ENCODE peak calls at places on chromosomes 7 and 10, in four cellular contexts. Q, A, O and E are unnamed samples.

GRCh38 chr7:70005885-70006284 is 407.6 kb downstream of the AUTS2 start:
- DNase-seq in Q (no peak), A (no peak), O (no peak), E (no peak)

GRCh38 chr10:72162978-72163377 is 52.8 kb upstream of the ANAPC16 start:
- DNase-seq in Q (no peak), A (peak), O (no peak), E (no peak)

GRCh38 chr10:127150136-127150535 is 46.3 kb downstream of the INSYN2A start:
- DNase-seq in Q (no peak), A (no peak), O (no peak), E (no peak)

GRCh38 chr10:21311426-21311825 is 214.1 kb downstream of the SKIDA1 start:
- DNase-seq in Q (no peak), A (no peak), O (no peak), E (no peak)

GRCh38 chr10:17599089-17599488 is 18.1 kb downstream of the HACD1 start:
- DNase-seq in Q (no peak), A (no peak), O (no peak), E (peak)

GRCh38 chr7:150446288-150446938 is 4.0 kb upstream of the GIMAP8 start:
- DNase-seq in Q (no peak), A (no peak), O (no peak), E (no peak)

GRCh38 chr10:110388682-110389052 is 83.9 kb upstream of the SMNDC1 start:
- DNase-seq in Q (no peak), A (no peak), O (no peak), E (peak)

GRCh38 chr10:23695825-23696420 is 257.0 kb downstream of the OTUD1 start:
- DNase-seq in Q (peak), A (no peak), O (no peak), E (no peak)

GRCh38 chr7:139494835-139495568 is 11.5 kb upstream of the KLRG2 start:
- DNase-seq in Q (no peak), A (peak), O (no peak), E (no peak)

GRCh38 chr10:24541239-24541753 is 182.4 kb downstream of the ARHGAP21 start:
- DNase-seq in Q (no peak), A (no peak), O (peak), E (no peak)

GRCh38 chr10:78402636-78403035 is 369.0 kb downstream of the RPS24 start:
- DNase-seq in Q (no peak), A (no peak), O (no peak), E (no peak)

GRCh38 chr10:101225846-101226361 is 3.4 kb downstream of the LBX1 start:
- DNase-seq in Q (no peak), A (no peak), O (no peak), E (no peak)

GRCh38 chr10:77506517-77506916 is 131.1 kb downstream of the KCNMA1 start:
- DNase-seq in Q (no peak), A (no peak), O (no peak), E (no peak)

GRCh38 chr7:103867874-103868273 is 121.6 kb downstream of the RELN start:
- DNase-seq in Q (no peak), A (no peak), O (no peak), E (no peak)

GRCh38 chr10:34985823-34986222 is 104.3 kb downstream of the CUL2 start:
- DNase-seq in Q (peak), A (no peak), O (peak), E (no peak)

GRCh38 chr7:151415375-151416112 is 5.7 kb upstream of the WDR86 start:
- DNase-seq in Q (no peak), A (no peak), O (peak), E (no peak)

GRCh38 chr7:20331231-20331880 is 656 bp downstream of the ITGB8 start:
- DNase-seq in Q (peak), A (no peak), O (no peak), E (no peak)

GRCh38 chr10:69810998-69811397 is 9.3 kb downstream of the COL13A1 start:
- DNase-seq in Q (no peak), A (no peak), O (no peak), E (no peak)

GRCh38 chr7:142556745-142557144 is 192.5 kb upstream of the PRSS1 start:
- DNase-seq in Q (peak), A (no peak), O (peak), E (peak)

GRCh38 chr10:104680467-104681401 is 39.6 kb downstream of the SORCS3 start:
- DNase-seq in Q (peak), A (no peak), O (no peak), E (no peak)

GRCh38 chr7:41705109-41705871 is 2.4 kb upstream of the INHBA start:
- DNase-seq in Q (peak), A (peak), O (peak), E (peak)

GRCh38 chr7:81693080-81693479 is 76.8 kb downstream of the HGF start:
- DNase-seq in Q (no peak), A (no peak), O (no peak), E (no peak)
- TF ChIP-seq TCF7 in Q (no peak), A (no peak), O (no peak), E (no peak)

GRCh38 chr10:6674282-6674681 is 94.2 kb upstream of the PRKCQ start:
- DNase-seq in Q (no peak), A (no peak), O (no peak), E (no peak)

GRCh38 chr10:6667679-6668270 is 87.7 kb upstream of the PRKCQ start:
- DNase-seq in Q (peak), A (no peak), O (peak), E (peak)

GRCh38 chr10:6667150-6667549 is 87.1 kb upstream of the PRKCQ start:
- DNase-seq in Q (no peak), A (no peak), O (no peak), E (no peak)

GRCh38 chr10:6669269-6669859 is 89.3 kb upstream of the PRKCQ start:
- DNase-seq in Q (no peak), A (no peak), O (peak), E (peak)

DNA sequence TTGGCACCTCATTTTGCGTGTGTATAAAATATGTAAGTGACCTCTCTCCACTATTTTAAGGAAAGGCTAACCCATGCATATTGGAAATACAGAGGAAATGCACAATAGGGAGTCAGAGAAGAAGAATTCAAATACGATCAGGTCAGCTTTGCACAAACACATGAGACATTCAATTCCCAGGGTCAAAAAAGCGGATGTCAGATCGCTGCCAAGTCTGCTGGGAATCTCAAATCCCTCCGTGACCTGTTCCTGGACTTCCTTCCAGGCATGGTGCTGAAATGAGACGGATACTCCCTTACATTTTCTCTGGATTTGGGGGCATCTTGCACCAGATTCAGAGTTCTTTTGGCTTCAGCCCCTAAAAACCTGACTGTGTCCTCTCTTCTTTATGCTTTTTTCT is 91.9 kb upstream of the PRKCQ start:
- DNase-seq in Q (no peak), A (no peak), O (no peak), E (no peak)
- TF ChIP-seq TCF7 in Q (no peak), A (no peak), O (no peak), E (no peak)

DNA sequence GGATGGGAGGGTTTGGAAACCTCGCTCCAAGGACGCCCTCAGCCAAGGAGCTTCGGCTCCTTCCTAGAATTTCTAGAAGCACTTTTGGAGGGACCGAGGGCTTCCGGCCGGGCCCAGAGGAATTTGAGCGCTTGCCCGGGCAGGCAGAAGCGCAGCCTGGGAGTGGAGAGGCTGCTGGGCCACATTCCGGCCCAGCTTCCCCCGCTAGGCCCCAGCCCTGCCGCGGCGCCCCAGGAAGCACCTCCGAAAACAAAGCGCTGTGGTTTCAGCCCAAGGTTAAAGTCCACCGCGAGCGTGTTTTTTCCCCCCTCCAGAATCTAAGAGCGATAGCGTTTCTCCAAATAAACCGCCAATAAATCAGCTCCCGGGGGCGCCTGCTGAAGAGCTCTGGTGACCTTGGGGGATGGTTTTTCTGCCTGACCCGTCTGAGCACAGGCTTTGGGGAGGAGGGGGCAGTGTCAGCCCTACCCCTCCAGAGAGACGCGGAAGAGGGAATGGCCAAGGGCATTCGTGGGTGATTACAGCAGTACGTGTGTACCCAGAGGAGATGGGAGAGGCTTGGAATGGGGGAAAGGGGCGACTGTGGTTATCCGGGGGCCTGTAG is 5.7 kb upstream of the TNRC18 start:
- DNase-seq in Q (peak), A (no peak), O (peak), E (peak)
- TF ChIP-seq TCF7 in Q (no peak), A (no peak), O (peak), E (no peak)

GRCh38 chr7:132318338-132319318 is 257.6 kb downstream of the PLXNA4 start:
- DNase-seq in Q (peak), A (peak), O (peak), E (peak)

GRCh38 chr7:132322981-132323380 is 253.3 kb downstream of the PLXNA4 start:
- DNase-seq in Q (no peak), A (no peak), O (no peak), E (no peak)

GRCh38 chr7:132317856-132318255 is 258.4 kb downstream of the PLXNA4 start:
- DNase-seq in Q (no peak), A (no peak), O (no peak), E (no peak)

GRCh38 chr7:132319481-132319880 is 256.8 kb downstream of the PLXNA4 start:
- DNase-seq in Q (no peak), A (no peak), O (no peak), E (no peak)

DNA sequence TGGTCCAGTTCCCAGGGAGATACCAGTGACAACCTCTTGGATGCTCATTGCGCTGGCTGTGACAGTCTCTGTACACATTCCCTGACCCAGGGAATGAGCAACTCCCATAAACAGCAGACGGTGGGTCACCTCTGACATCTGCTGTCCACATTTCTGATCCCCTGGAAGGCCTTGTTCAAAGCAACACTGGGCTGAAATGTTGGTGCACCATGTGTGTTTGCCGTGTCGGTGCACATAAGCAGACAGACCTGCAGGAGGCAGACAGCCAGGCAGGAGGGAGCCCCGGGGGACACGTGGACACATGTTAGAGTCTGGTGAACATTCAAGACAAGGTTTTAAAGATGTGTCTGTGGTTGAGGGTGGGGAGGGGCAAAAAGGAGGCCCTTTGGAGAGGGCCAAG is 254.9 kb downstream of the PLXNA4 start:
- DNase-seq in Q (no peak), A (no peak), O (no peak), E (peak)
- TF ChIP-seq TCF7 in Q (no peak), A (no peak), O (no peak), E (no peak)

DNA sequence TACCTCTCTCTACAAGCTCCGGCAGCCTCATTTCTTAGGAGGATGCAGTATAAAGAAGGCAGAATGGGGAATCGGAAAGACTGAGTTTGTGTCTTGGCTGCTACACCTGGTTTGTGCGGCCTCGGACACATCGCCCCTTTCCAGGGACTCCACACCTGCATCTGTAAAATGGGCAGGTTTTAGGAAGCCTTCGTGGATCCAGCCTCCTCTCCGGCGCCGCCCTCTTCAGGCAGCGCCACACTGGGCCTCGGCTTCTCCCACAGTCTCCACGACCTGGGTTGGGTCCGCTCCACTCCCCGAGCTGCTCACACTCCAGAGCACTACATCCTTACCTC is 341 bp downstream of the GOT1 start:
- DNase-seq in Q (no peak), A (no peak), O (no peak), E (no peak)
- TF ChIP-seq TCF7 in Q (no peak), A (no peak), O (no peak), E (no peak)

GRCh38 chr10:63753807-63754206 is 232.6 kb downstream of the REEP3 start:
- DNase-seq in Q (no peak), A (no peak), O (no peak), E (no peak)

GRCh38 chr10:63758080-63758479 is 236.9 kb downstream of the REEP3 start:
- DNase-seq in Q (no peak), A (no peak), O (no peak), E (no peak)

GRCh38 chr10:63760034-63760707 is 239.0 kb downstream of the REEP3 start:
- DNase-seq in Q (no peak), A (no peak), O (no peak), E (no peak)

GRCh38 chr10:63759335-63759734 is 238.1 kb downstream of the REEP3 start:
- DNase-seq in Q (no peak), A (no peak), O (no peak), E (no peak)

DNA sequence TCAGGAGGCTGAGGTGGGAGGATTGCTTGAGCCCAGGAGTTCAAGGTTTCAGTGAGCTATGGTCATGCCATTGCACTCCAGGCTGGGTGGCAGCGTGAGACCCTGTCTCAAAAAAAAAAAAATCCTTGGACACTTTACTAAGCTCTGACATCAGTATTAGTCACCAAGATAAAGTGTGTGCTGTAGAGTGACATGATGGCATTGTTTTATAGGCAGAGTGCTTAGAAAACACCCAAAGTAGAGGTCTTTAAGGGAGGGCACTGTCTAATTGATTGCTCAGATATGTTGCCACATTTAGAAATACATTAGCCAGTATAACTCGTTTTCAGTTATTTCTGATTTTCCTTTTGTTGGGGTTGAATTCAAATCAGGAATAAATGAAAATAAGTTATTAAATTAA is 235.9 kb downstream of the REEP3 start:
- DNase-seq in Q (no peak), A (no peak), O (no peak), E (no peak)
- TF ChIP-seq TCF7 in Q (no peak), A (no peak), O (no peak), E (no peak)

GRCh38 chr10:49362596-49363260 is 33.2 kb downstream of the DRGX start:
- DNase-seq in Q (no peak), A (peak), O (peak), E (no peak)
- TF ChIP-seq TCF7 in Q (no peak), A (no peak), O (no peak), E (no peak)